ENCODE peak calls at places on chromosome 7, in seven cellular contexts. Z is HCT116, I is HL-60, M is spleen, B is suprapubic skin, A is prostate gland, G is sigmoid colon. S is an unnamed sample.

GRCh38 chr7:126806614-126807013 is 446.1 kb downstream of the GRM8 start:
- DNase-seq in M (peak; percentile 66), B (no peak), I (no peak), G (no peak), Z (no peak), A (no peak), S (peak; percentile 71)

GRCh38 chr7:38448076-38448475 is 174.6 kb upstream of the TARP start:
- DNase-seq in A (no peak), G (no peak), Z (no peak), B (no peak), I (no peak), M (no peak), S (no peak)

GRCh38 chr7:30727061-30727945 is 24.6 kb upstream of the INMT start:
- DNase-seq in B (no peak), Z (no peak), M (peak; percentile 79), I (peak; percentile 10), A (no peak), G (no peak), S (no peak)

GRCh38 chr7:74141705-74142104 is 32.5 kb upstream of the EIF4H start:
- DNase-seq in G (no peak), I (no peak), B (no peak), Z (peak; percentile 46), A (no peak), M (no peak), S (no peak)

GRCh38 chr7:103124429-103124979 is 24.4 kb downstream of the NAPEPLD start:
- DNase-seq in I (no peak), B (no peak), M (no peak), A (no peak), Z (no peak), G (no peak), S (no peak)

GRCh38 chr7:7681191-7681935 is 37.0 kb downstream of the RPA3 start:
- DNase-seq in A (peak; percentile 79), B (no peak), I (no peak), G (no peak), Z (peak; percentile 44), M (no peak), S (no peak)

GRCh38 chr7:149369497-149369896 is 91.4 kb downstream of the ZNF777 start:
- DNase-seq in M (no peak), A (peak; percentile 58), I (no peak), B (no peak), Z (peak; percentile 12), G (no peak), S (no peak)

GRCh38 chr7:21743493-21743892 is 200.7 kb downstream of the DNAH11 start:
- DNase-seq in B (no peak), A (no peak), Z (no peak), I (no peak), M (no peak), G (no peak), S (no peak)

GRCh38 chr7:120988591-120989299 is at the start of gene CPED1:
- DNase-seq in G (peak; percentile 91), I (no peak), M (peak; percentile 92), B (peak; percentile 86), A (peak; percentile 29), Z (no peak), S (peak; percentile 72)

GRCh38 chr7:158685727-158686126 is 18.9 kb downstream of the NCAPG2 start:
- DNase-seq in I (no peak), B (no peak), G (no peak), A (no peak), M (no peak), Z (no peak), S (no peak)

GRCh38 chr7:39421251-39421650 is 145.0 kb upstream of the YAE1 start:
- DNase-seq in I (no peak), G (no peak), A (no peak), M (no peak), Z (no peak), B (no peak), S (no peak)

GRCh38 chr7:159143780-159144755 is 599 bp downstream of the VIPR2 start:
- DNase-seq in A (no peak), Z (no peak), M (peak; percentile 74), I (no peak), B (no peak), G (no peak), S (no peak)

GRCh38 chr7:141335164-141335563 is 216.0 kb upstream of the AGK start:
- DNase-seq in M (no peak), Z (no peak), B (no peak), A (no peak), I (no peak), G (no peak), S (no peak)

GRCh38 chr7:130288829-130289228 is 4.1 kb upstream of the CPA4 start:
- DNase-seq in G (no peak), Z (peak; percentile 79), B (no peak), I (no peak), A (no peak), M (no peak), S (no peak)

GRCh38 chr7:94216944-94217461 is 177.7 kb upstream of the COL1A2 start:
- DNase-seq in A (no peak), G (no peak), M (no peak), B (no peak), Z (no peak), I (no peak), S (no peak)

GRCh38 chr7:17530249-17530648 is 231.8 kb downstream of the AHR start:
- DNase-seq in Z (no peak), G (no peak), I (no peak), A (no peak), M (no peak), B (no peak), S (no peak)

DNA sequence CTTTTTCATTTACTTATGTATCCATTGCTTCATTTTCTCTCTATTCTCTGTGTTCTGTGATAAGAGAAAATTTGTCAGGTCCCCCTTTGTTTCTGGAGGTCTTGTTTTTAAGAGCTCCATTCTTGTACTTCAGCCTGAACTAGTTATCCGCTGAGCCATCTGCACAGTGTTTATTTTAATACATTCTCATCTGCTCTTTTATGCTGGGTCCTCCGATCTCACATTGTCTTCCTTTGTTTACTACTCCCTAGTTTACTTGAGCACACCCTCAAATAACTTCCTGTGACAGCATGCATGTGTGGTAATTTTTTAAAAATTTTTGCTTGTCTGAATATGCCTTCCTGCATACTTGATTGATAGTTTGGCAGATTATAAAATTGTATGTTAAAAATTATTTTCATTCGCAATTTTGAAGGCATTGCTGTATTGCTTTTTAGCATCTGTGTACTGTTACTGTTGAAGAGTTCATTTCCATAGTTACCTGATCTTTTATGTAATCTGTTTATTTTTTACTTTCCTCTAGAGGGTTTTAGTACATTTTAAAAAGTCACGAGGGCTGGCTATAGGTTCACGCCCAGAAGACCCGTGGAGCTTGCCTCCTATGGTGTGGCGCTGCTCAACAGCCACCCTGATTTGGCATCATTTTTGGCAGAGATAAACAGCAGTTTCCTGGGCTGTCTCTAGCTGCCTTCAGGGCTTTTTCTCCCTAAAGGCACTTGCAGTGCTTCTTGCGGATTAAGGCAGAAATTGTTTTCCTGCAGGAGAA is 31.9 kb downstream of the RSBN1L start:
- DNase-seq in M (no peak), Z (no peak), A (no peak), B (no peak), G (no peak), I (no peak), S (no peak)
- TF ChIP-seq POLR2AphosphoS5 in M (no peak), Z (no peak), A (no peak), B (no peak), G (no peak), I (no peak), S (no peak)

DNA sequence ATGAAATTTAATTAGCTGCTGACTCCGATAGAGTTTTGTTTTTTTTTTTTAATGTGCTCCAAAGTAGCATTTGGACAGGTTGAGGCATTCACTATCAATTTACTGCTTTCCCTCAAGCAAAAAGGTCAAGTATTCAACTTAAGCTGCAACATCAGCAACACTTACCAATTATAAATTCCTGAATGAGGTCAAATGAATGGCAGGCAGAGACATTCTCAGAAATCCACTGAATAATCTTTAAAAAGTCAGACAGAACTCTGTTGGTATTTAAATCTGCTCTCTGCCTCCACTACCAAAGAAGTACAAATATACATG is 62.8 kb downstream of the GSAP start:
- DNase-seq in M (no peak), G (no peak), I (no peak), A (no peak), Z (no peak), B (no peak), S (no peak)
- TF ChIP-seq POLR2AphosphoS5 in M (no peak), G (no peak), I (no peak), A (no peak), Z (no peak), B (no peak), S (no peak)

GRCh38 chr7:139568813-139569490 is 45.5 kb downstream of the CLEC2L start:
- DNase-seq in A (no peak), I (no peak), B (peak; percentile 57), M (peak; percentile 67), Z (no peak), G (no peak), S (no peak)

GRCh38 chr7:139566736-139567646 is 43.5 kb downstream of the CLEC2L start:
- DNase-seq in Z (no peak), I (no peak), A (no peak), M (peak; percentile 42), G (no peak), B (peak; percentile 38), S (no peak)

GRCh38 chr7:139566075-139566474 is 42.6 kb downstream of the CLEC2L start:
- DNase-seq in G (no peak), M (peak; percentile 27), I (no peak), Z (no peak), B (peak; percentile 65), A (no peak), S (no peak)

GRCh38 chr7:139568346-139568675 is 44.8 kb downstream of the CLEC2L start:
- DNase-seq in Z (no peak), I (no peak), M (no peak), B (no peak), G (no peak), A (no peak), S (no peak)

DNA sequence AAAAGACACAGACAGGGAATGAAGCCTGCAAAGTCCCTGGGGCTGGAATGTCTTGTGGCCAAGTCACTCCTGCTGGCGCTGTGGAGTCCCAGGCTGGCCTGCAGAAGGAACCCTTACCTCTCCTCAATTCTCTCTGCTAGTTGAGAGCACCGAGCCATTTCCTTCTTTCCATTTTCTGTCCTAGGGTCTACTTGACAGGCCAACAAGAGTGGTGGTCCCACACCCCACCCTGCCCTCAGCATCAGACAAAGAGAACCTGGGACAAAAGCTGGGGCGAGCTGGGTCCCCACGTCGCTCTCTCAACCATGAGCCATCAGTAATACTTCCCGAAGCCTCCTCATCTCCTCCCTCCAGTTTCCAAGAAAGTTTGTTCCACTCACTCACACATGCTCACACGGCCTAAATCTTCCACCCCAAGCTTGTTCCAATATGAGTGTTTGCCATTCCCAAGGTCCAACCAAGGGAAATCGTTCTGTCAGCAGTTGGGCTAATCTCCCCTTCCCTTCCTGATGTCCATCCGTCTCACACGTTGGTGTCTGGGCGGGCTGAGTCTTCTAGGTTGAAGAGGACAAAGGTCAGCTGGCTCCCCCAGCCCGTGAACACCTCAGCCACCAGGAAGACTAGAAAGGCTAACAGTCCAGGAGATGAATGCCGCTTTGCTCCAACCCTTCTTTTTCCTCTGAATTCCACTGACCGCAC is 44.3 kb downstream of the CLEC2L start:
- DNase-seq in I (no peak), A (no peak), M (peak; percentile 20), G (no peak), B (peak; percentile 50), Z (no peak), S (no peak)
- TF ChIP-seq POLR2AphosphoS5 in I (no peak), A (no peak), M (no peak), G (no peak), B (no peak), Z (no peak), S (no peak)

DNA sequence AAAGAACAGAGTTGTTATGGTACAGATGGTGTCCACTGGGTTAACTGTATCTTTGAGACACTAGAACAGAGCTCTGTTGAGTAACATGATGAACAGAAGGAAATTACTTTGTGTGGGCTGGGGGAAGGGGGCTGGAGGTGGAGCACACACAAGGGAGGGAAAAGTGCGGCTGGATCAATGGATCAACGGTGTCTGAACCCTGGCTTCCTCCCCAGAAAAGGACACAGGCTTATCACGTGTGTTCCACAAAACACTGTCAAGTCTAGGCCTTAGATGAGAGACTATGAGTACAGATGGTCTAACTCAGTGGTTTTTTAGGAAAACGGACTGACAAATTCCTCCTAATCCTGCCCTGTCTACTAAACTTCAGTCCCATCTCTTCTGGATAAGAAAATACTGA is 27.8 kb downstream of the HSPB1 start:
- DNase-seq in I (no peak), A (no peak), Z (no peak), B (no peak), G (peak; percentile 57), M (no peak), S (no peak)
- TF ChIP-seq POLR2AphosphoS5 in I (no peak), A (no peak), Z (no peak), B (no peak), G (no peak), M (no peak), S (no peak)